ENCODE peak calls at places on chromosomes 4 and X, in seven cellular contexts. G, Y, U, W, B, N and F are unnamed samples.

GRCh38 chrX:68985135-68985725 is 156.4 kb downstream of the EFNB1 start:
- DNase-seq in G (no peak), Y (no peak), U (no peak), W (no peak), B (peak), N (no peak), F (no peak)

GRCh38 chrX:68851082-68851481 is 22.3 kb downstream of the EFNB1 start:
- DNase-seq in G (no peak), Y (no peak), U (no peak), W (no peak), B (no peak), N (no peak), F (no peak)

GRCh38 chr4:54378461-54378860 is 149.4 kb downstream of the PDGFRA start:
- DNase-seq in G (no peak), Y (no peak), U (no peak), W (no peak), B (no peak), N (no peak), F (no peak)

GRCh38 chr4:15740764-15741404 is 37.2 kb upstream of the CD38 start:
- DNase-seq in G (no peak), Y (no peak), U (no peak), W (no peak), B (no peak), N (no peak), F (no peak)

GRCh38 chr4:98209111-98209510 is 52.1 kb upstream of the RAP1GDS1 start:
- DNase-seq in G (no peak), Y (no peak), U (no peak), W (no peak), B (no peak), N (no peak), F (no peak)

GRCh38 chrX:120664081-120664480 is 34.2 kb upstream of the C1GALT1C1 start:
- DNase-seq in G (no peak), Y (no peak), U (no peak), W (peak), B (no peak), N (no peak), F (peak)

GRCh38 chrX:48897157-48897620 is 379 bp downstream of the TIMM17B start:
- DNase-seq in G (no peak), Y (peak), U (peak), W (peak), B (peak), N (peak), F (no peak)

GRCh38 chrX:120755066-120755846 is 120.4 kb downstream of the CT47B1 start:
- DNase-seq in G (no peak), Y (no peak), U (no peak), W (no peak), B (no peak), N (no peak), F (peak)

GRCh38 chrX:30495468-30495867 is 82.1 kb downstream of the TASL start:
- DNase-seq in G (no peak), Y (no peak), U (no peak), W (no peak), B (no peak), N (no peak), F (no peak)

GRCh38 chrX:154712781-154713391 is 38.0 kb downstream of the GAB3 start:
- DNase-seq in G (no peak), Y (no peak), U (no peak), W (peak), B (no peak), N (no peak), F (no peak)